ENCODE peak calls at places on chromosomes 6 and 20, in six cellular contexts. V, U, T, G, Y and F are unnamed samples. For H3K27me3 and H3K36me3, the result is how much of the 10 kb centered on the place peaks cover.

GRCh38 chr20:59171986-59172385 is 8.4 kb downstream of the ZNF831 start:
- DNase-seq in V (no peak), G (no peak), U (no peak), Y (no peak), T (no peak), F (no peak)

GRCh38 chr20:6764619-6765018 is 2.9 kb upstream of the BMP2 start:
- DNase-seq in V (no peak), G (no peak), T (no peak), U (no peak), Y (no peak), F (no peak)

GRCh38 chr20:58495623-58496428 is 19.4 kb downstream of the APCDD1L start:
- DNase-seq in Y (no peak), V (no peak), U (no peak), G (no peak), T (no peak), F (no peak)

GRCh38 chr20:23928788-23929187 is 49.2 kb upstream of the CST5 start:
- DNase-seq in Y (no peak), U (no peak), V (no peak), T (no peak), G (no peak), F (no peak)

GRCh38 chr6:48835421-48835958 is 627.6 kb downstream of the MMUT start:
- DNase-seq in U (no peak), T (no peak), Y (no peak), V (peak), G (no peak), F (no peak)

GRCh38 chr20:38386852-38387251 is 40.6 kb downstream of the LBP start:
- DNase-seq in V (no peak), U (no peak), G (no peak), Y (no peak), T (no peak), F (no peak)

GRCh38 chr6:88612631-88613030 is 350.8 kb downstream of the RNGTT start:
- DNase-seq in U (no peak), Y (no peak), V (no peak), G (no peak), T (no peak), F (no peak)

GRCh38 chr20:25046181-25046641 is 11.7 kb downstream of the ACSS1 start:
- DNase-seq in T (no peak), Y (no peak), U (peak), V (no peak), G (peak), F (no peak)

GRCh38 chr20:39358052-39358451 is 395.9 kb downstream of the DHX35 start:
- DNase-seq in V (no peak), U (no peak), G (peak), Y (no peak), T (no peak), F (no peak)

GRCh38 chr6:140201787-140202458 is 827.5 kb upstream of the CITED2 start:
- DNase-seq in T (no peak), V (no peak), U (no peak), G (no peak), Y (no peak), F (no peak)

GRCh38 chr6:137717074-137718073 is 149.7 kb upstream of the TNFAIP3 start:
- DNase-seq in G (no peak), U (no peak), Y (no peak), T (no peak), V (no peak), F (no peak)

GRCh38 chr20:16477632-16478031 is 95.6 kb downstream of the KIF16B start:
- DNase-seq in Y (no peak), V (no peak), U (no peak), T (no peak), G (no peak), F (no peak)

GRCh38 chr20:38167466-38167850 is 2.4 kb upstream of the TGM2 start:
- DNase-seq in V (no peak), T (no peak), U (peak), Y (no peak), G (no peak), F (no peak)

GRCh38 chr6:2658788-2659187 is 91.9 kb downstream of the MYLK4 start:
- DNase-seq in V (peak), T (no peak), Y (no peak), U (no peak), G (no peak), F (no peak)

GRCh38 chr6:23985015-23985414 is 141.0 kb upstream of the NRSN1 start:
- DNase-seq in V (no peak), G (no peak), Y (no peak), T (no peak), U (no peak), F (no peak)

GRCh38 chr20:50274570-50275430 is 84.2 kb downstream of the CEBPB start:
- DNase-seq in V (no peak), T (no peak), U (peak), Y (no peak), G (peak), F (no peak)

GRCh38 chr20:21031666-21032065 is 74.5 kb downstream of the LINC00237 start:
- DNase-seq in U (no peak), G (no peak), V (no peak), Y (no peak), T (no peak), F (no peak)

GRCh38 chr6:7542065-7542877 is 800 bp downstream of the DSP start:
- DNase-seq in G (peak), U (peak), Y (peak), T (peak), V (no peak), F (peak)

GRCh38 chr6:102064142-102064541 is 670.6 kb downstream of the GRIK2 start:
- DNase-seq in V (no peak), U (no peak), T (no peak), Y (no peak), G (no peak), F (no peak)

GRCh38 chr20:57013741-57014140 is 252.7 kb downstream of the BMP7 start:
- DNase-seq in U (no peak), T (no peak), G (no peak), V (no peak), Y (peak), F (no peak)

DNA sequence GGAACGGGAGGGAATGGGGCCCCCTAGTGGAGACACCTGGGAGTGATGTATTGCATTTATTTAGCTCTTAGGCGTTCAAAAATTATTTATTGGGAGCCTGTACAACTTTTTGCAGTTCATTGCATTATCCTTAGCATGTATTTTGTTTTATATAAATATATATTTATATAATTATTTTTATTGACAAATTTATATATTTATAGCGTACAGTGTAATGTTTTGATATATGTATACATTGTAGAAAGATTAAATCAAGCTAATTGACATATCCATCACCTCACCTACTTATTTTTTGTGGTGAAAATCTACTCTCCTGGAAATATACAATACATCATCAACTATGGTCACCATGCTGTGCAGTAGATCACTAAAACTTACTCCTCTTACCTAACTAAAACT is 975 bp downstream of the SIRT5 start:
- DNase-seq in Y (no peak), U (no peak), T (no peak), V (no peak), G (no peak), F (no peak)
- H3K4me3 ChIP-seq in Y (peak), U (no peak), T (peak), V (peak), G (peak), F (peak)

GRCh38 chr6:100484474-100484873 is 19.8 kb upstream of the SIM1 start:
- DNase-seq in T (no peak), G (no peak), Y (no peak), U (no peak), V (no peak), F (no peak)
- H3K27me3 ChIP-seq in T (under half), G (under half), Y (under half), U (under half), V (under half), F (under half)

GRCh38 chr20:13809373-13809772 is 24.5 kb downstream of the NDUFAF5 start:
- DNase-seq in U (no peak), V (no peak), G (no peak), Y (no peak), T (no peak), F (no peak)
- H3K36me3 ChIP-seq in U (under half), V (half or more), G (half or more), Y (half or more), T (under half), F (half or more)

GRCh38 chr6:73079611-73079955 is 145.7 kb downstream of the KHDC1L start:
- DNase-seq in U (no peak), T (peak), G (no peak), Y (no peak), V (peak), F (no peak)
- H3K4me3 ChIP-seq in U (no peak), T (no peak), G (no peak), Y (no peak), V (no peak), F (no peak)

DNA sequence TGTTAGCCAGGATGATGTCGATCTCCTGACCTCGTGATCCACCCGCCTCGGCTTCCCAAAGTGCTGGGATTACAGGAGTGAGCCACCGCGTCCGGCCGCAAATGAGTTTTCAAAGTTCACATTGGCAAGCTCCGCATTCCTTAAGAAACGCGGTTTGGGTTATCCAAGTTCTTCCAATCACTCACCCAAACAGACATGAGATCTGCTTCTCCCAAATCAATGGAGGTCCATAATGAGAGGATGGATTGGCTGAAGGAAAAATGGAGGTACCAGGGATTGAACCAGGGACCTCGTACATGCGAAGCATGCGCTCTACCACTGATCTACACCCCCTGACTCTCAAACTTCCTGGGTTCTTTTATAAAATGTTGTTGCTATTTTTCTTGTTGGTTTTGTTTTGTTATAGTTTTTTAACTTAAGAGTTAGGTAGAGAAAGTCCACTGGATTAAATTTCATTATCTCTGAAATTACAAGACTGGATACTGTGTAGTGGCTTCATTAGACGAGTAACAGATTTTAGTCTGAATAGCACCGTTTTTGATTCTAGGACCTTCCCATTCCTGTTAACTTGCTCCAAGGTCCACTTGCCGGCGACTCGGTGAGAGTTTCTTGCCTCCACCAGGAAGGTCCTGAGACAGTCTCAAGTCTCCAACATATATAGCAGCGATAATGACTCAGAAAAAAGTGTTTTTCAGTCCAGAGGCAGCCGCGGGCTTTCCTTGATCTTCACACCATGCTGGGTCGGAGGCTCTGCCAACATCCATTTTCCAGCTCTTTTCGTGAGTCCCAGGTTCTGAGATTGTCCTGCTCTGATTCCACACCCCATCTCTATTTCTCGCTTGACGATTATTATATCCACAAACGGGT is 170.2 kb downstream of the GPX5 start:
- DNase-seq in U (no peak), G (no peak), Y (no peak), T (peak), V (peak), F (peak)
- H3K27me3 ChIP-seq in U (under half), G (under half), Y (under half), T (under half), V (under half), F (under half)

GRCh38 chr6:15876406-15876805 is 213.6 kb upstream of the DTNBP1 start:
- DNase-seq in T (peak), U (no peak), G (no peak), V (peak), Y (no peak), F (no peak)
- H3K36me3 ChIP-seq in T (under half), U (under half), G (under half), V (under half), Y (under half), F (under half)

GRCh38 chr20:52824494-52825216 is 147.5 kb upstream of the TSHZ2 start:
- DNase-seq in G (no peak), U (no peak), V (no peak), T (no peak), Y (no peak), F (no peak)
- H3K4me3 ChIP-seq in G (no peak), U (no peak), V (no peak), T (no peak), Y (no peak), F (no peak)